ENCODE peak calls at places on chromosomes 1 and 21, in seven cellular contexts. U is uterus, V is body of pancreas, Y is heart left ventricle, R is H54, W is IMR-90, Z is tibial nerve. E is an unnamed sample.

GRCh38 chr1:154407866-154408777 is 3.0 kb downstream of the IL6R start:
- DNase-seq in U (no peak), V (peak), Y (no peak), R (no peak), W (peak), Z (no peak), E (no peak)

GRCh38 chr1:159132271-159132881 is 39.0 kb upstream of the CADM3 start:
- DNase-seq in U (peak), V (peak), Y (peak), R (peak), W (peak), Z (no peak), E (peak)

GRCh38 chr21:44329086-44329889 is 9.9 kb downstream of the CFAP410 start:
- DNase-seq in U (no peak), V (no peak), Y (no peak), R (no peak), W (no peak), Z (no peak), E (no peak)

GRCh38 chr1:205774277-205775014 is 836 bp downstream of the RAB29 start:
- DNase-seq in U (peak), V (no peak), Y (no peak), R (no peak), W (no peak), Z (no peak), E (peak)

GRCh38 chr1:165355977-165356811 is at the start of gene LMX1A:
- DNase-seq in U (no peak), V (no peak), Y (no peak), R (no peak), W (no peak), Z (peak), E (no peak)

GRCh38 chr1:175040324-175040910 is 17.2 kb upstream of the MRPS14 start:
- DNase-seq in U (no peak), V (no peak), Y (no peak), R (no peak), W (no peak), Z (no peak), E (no peak)

GRCh38 chr21:45152265-45152746 is 77.9 kb downstream of the ADARB1 start:
- DNase-seq in U (no peak), V (peak), Y (no peak), R (no peak), W (no peak), Z (no peak), E (peak)

GRCh38 chr1:104804147-104804546 is 1054.4 kb downstream of the AMY1C start:
- DNase-seq in U (no peak), V (no peak), Y (no peak), R (no peak), W (no peak), Z (no peak), E (no peak)

GRCh38 chr21:34199121-34199910 is 125.9 kb downstream of the MRPS6 start:
- DNase-seq in U (no peak), V (no peak), Y (no peak), R (no peak), W (no peak), Z (no peak), E (no peak)

GRCh38 chr1:79568411-79568810 is 561.9 kb upstream of the ADGRL4 start:
- DNase-seq in U (no peak), V (no peak), Y (no peak), R (no peak), W (peak), Z (no peak), E (no peak)

GRCh38 chr1:31934706-31935629 is 3.2 kb downstream of the PTP4A2 start:
- DNase-seq in U (no peak), V (no peak), Y (no peak), R (peak), W (peak), Z (no peak), E (peak)

GRCh38 chr1:22339237-22339636 is 112.4 kb upstream of the ZBTB40 start:
- DNase-seq in U (no peak), V (no peak), Y (no peak), R (no peak), W (no peak), Z (no peak), E (no peak)

GRCh38 chr1:118786454-118787155 is 201.5 kb downstream of the TBX15 start:
- DNase-seq in U (no peak), V (no peak), Y (no peak), R (no peak), W (no peak), Z (no peak), E (no peak)

GRCh38 chr1:160047116-160047991 is 15.6 kb upstream of the PIGM start:
- DNase-seq in U (no peak), V (no peak), Y (no peak), R (no peak), W (no peak), Z (no peak), E (no peak)

GRCh38 chr1:239287296-239287695 is 99.1 kb upstream of the CHRM3 start:
- DNase-seq in U (no peak), V (no peak), Y (no peak), R (no peak), W (no peak), Z (no peak), E (no peak)

GRCh38 chr1:28449904-28450303 is 55.9 kb upstream of the RCC1 start:
- DNase-seq in U (no peak), V (no peak), Y (no peak), R (peak), W (no peak), Z (no peak), E (peak)

GRCh38 chr1:105172803-105173202 is 1423.1 kb downstream of the AMY1C start:
- DNase-seq in U (no peak), V (no peak), Y (no peak), R (no peak), W (no peak), Z (no peak), E (no peak)

GRCh38 chr1:19000065-19000464 is 43.6 kb upstream of the IFFO2 start:
- DNase-seq in U (no peak), V (no peak), Y (no peak), R (no peak), W (no peak), Z (no peak), E (no peak)

GRCh38 chr1:164660415-164661174 is 101.6 kb downstream of the PBX1 start:
- DNase-seq in U (no peak), V (peak), Y (no peak), R (no peak), W (peak), Z (no peak), E (no peak)

GRCh38 chr1:109667452-109668122 is at the start of gene GSTM2:
- DNase-seq in U (peak), V (peak), Y (peak), R (peak), W (peak), Z (peak), E (peak)

GRCh38 chr1:34379911-34380310 is 203.2 kb downstream of the C1orf94 start:
- DNase-seq in U (no peak), V (no peak), Y (no peak), R (no peak), W (no peak), Z (no peak), E (no peak)

GRCh38 chr1:170483041-170483440 is 48.9 kb upstream of the GORAB start:
- DNase-seq in U (no peak), V (no peak), Y (no peak), R (no peak), W (no peak), Z (no peak), E (no peak)

GRCh38 chr1:155007253-155007828 is 4.7 kb downstream of the ZBTB7B start:
- DNase-seq in U (no peak), V (peak), Y (peak), R (no peak), W (no peak), Z (no peak), E (no peak)

GRCh38 chr1:26788836-26789611 is 1.3 kb downstream of the PIGV start:
- DNase-seq in U (peak), V (peak), Y (peak), R (no peak), W (peak), Z (peak), E (peak)
- TF ChIP-seq POLR2A in U (no peak), V (peak), Y (no peak), R (no peak), W (peak), Z (no peak), E (no peak)

GRCh38 chr1:2212542-2213491 is 15.3 kb upstream of the SKI start:
- DNase-seq in U (peak), V (peak), Y (peak), R (peak), W (peak), Z (peak), E (peak)
- TF ChIP-seq POLR2A in U (peak), V (peak), Y (no peak), R (no peak), W (peak), Z (peak), E (no peak)

DNA sequence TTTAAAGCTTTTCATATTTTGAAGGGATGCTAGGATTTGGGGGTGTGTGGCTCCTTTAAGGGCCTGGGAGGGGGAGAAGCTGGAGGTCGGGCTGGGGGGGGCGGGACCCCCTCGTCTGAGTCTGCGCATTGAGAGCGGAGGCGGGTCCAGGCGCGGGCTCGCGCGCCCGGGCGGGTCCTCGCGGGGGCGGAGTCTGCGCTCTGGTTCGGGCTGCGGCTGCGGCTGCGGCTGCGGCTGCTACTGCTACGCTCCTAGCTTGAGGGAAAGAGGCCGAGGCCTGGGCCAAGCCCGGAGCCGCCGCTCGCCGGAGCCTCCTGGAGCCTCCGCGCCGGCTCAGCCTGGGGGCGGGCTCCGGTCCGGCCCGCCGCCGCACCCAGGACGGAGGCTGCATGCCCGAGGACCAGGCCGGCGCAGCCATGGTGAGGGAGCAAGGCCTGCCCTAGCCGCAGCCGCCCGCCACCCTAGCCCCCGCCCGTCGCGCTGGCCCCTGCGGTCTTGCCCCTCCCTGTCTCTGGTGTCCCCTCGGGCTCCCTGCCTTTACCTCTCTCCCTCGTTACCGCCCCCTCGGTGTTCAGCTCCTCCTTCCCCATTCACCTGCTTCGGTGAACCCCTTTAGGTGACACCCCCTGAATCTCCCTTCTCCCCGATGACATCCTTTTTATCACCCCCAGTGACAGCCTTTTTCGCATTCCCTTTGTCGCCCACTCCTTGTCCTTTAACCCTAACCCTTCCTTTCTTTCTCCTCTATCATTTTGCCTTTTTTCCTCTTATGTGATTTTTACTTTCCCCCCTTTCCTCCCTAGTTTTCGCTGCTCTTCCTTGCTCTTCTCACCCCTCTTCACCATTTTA is at the start of gene ZYG11B:
- DNase-seq in U (peak), V (peak), Y (peak), R (peak), W (peak), Z (peak), E (peak)
- TF ChIP-seq POLR2A in U (peak), V (peak), Y (peak), R (peak), W (no peak), Z (peak), E (peak)

GRCh38 chr1:83694449-83694848 is 304.5 kb downstream of the TTLL7 start:
- DNase-seq in U (no peak), V (no peak), Y (no peak), R (no peak), W (no peak), Z (no peak), E (no peak)
- TF ChIP-seq POLR2A in U (no peak), V (no peak), Y (no peak), R (no peak), W (no peak), Z (no peak), E (no peak)

DNA sequence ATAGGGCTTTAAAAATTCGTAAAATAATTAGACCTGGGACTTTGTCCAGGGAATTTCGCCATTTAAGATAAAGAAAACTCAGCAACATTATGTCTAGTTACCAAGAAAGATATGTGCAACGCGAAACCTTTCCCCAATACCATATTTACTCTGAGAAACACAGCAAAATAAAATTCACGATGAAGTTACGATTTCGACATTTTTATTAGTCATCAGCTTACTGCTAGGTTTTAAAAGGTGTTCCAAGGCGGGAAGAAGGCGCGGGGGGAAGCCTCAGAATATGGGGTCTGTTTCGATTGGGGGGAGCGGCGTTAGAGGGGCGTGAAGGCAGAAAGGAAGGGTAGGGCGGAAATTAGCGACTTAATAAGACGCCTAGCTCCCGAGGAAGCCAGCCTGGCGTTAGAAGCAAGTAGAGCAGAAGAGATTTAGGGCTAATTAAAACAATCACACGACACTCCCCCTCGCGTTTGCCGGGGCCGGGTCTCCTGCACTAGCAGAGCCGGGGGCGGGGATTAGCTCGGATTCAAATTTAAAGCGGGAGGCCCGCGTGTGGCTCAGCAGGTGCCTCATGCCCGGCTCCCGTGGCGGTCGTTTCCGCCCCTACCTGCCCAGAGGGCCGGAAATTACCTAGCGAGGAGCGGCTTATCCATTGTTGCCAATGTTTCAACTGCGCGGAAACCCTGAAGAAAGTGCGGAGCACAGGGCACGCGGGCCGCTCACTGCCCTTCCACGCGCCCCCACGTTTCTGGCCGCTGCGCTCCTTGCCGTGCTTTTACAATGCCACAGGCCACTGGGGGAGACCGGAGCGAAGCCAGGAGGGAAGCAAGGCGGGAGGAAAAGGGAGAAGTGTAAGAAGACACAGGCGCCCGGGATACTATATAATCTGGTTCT is 795 bp upstream of the POU2F1 start:
- DNase-seq in U (peak), V (peak), Y (peak), R (peak), W (peak), Z (peak), E (peak)
- TF ChIP-seq POLR2A in U (peak), V (peak), Y (no peak), R (peak), W (no peak), Z (no peak), E (peak)

GRCh38 chr1:221555689-221556433 is 186.0 kb downstream of the DUSP10 start:
- DNase-seq in U (no peak), V (no peak), Y (no peak), R (no peak), W (no peak), Z (no peak), E (no peak)
- TF ChIP-seq POLR2A in U (no peak), V (no peak), Y (no peak), R (no peak), W (no peak), Z (no peak), E (no peak)

DNA sequence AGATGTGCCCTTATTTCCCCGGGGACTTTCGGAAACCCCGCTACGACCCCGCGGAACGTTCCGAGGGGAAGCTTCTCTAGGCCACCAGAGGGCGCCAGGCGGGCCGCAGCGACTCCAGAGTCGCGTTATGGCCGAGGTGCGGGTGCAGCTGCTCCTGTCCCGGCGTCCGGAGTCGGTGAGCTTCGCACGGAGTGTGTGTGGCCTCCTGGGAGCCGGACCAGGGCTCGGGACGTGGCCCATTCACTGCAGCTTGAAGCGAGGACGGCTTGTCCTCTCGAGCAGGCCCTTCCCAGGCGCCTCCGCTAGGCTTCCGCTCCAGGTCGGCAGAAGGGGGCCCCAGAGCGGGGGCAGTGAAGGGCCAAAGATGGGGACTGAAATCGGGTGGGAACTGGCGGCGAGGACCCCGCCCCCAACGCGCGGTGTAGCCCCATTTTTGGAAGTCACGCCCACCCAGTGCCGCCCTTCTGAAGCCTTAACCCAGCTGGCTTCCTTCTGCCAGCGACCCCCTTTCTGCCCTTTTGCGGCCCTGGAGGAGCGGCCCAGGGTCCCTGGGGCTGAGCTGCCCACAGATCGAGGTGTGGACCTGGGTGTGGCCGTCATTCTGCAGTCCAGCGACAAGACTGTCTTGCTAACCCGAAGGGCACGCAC is at the start of gene NUDT17:
- DNase-seq in U (peak), V (peak), Y (peak), R (peak), W (peak), Z (peak), E (peak)
- TF ChIP-seq POLR2A in U (no peak), V (peak), Y (no peak), R (peak), W (peak), Z (no peak), E (peak)

GRCh38 chr1:89692601-89693503 is 59.9 kb downstream of the LRRC8C start:
- DNase-seq in U (no peak), V (peak), Y (peak), R (no peak), W (peak), Z (no peak), E (no peak)
- TF ChIP-seq POLR2A in U (no peak), V (no peak), Y (no peak), R (no peak), W (no peak), Z (no peak), E (no peak)